ENCODE peak calls at places on chromosomes 12 and 14, in six cellular contexts. J is mucosa of gallbladder; H is posterior cingulate gyrus; T is effector CD4-positive, alpha-beta T cell; I is EL; S is testis. O is an unnamed sample.

GRCh38 chr12:3658327-3659163 is 94.4 kb downstream of the CRACR2A start:
- DNase-seq in J (no peak), H (no peak), T (peak; percentile 12), I (peak; percentile 9), S (no peak), O (peak; percentile 6)

GRCh38 chr12:103908877-103909276 is 21.3 kb upstream of the HSP90B1 start:
- DNase-seq in J (no peak), H (no peak), T (no peak), I (peak; percentile 71), S (no peak), O (no peak)

GRCh38 chr14:52888159-52888558 is 62.7 kb downstream of the FERMT2 start:
- DNase-seq in J (no peak), H (no peak), T (no peak), I (no peak), S (no peak), O (no peak)

GRCh38 chr12:32331133-32331532 is 68.2 kb upstream of the FGD4 start:
- DNase-seq in J (no peak), H (no peak), T (no peak), I (peak; percentile 57), S (no peak), O (no peak)

GRCh38 chr12:47534695-47535094 is 171.1 kb downstream of the RPAP3 start:
- DNase-seq in J (no peak), H (no peak), T (no peak), I (peak; percentile 14), S (no peak), O (no peak)

GRCh38 chr14:88835661-88836060 is 11.2 kb downstream of the TTC8 start:
- DNase-seq in J (no peak), H (no peak), T (no peak), I (no peak), S (no peak), O (no peak)

GRCh38 chr12:82028772-82029171 is 269.6 kb upstream of the PPFIA2 start:
- DNase-seq in J (no peak), H (no peak), T (no peak), I (no peak), S (no peak), O (no peak)

GRCh38 chr14:94679106-94679819 is 67.1 kb downstream of the SERPINA3 start:
- DNase-seq in J (no peak), H (no peak), T (no peak), I (no peak), S (peak; percentile 10), O (no peak)

GRCh38 chr12:57521475-57522018 is 1.1 kb upstream of the MBD6 start:
- DNase-seq in J (peak; percentile 28), H (peak; percentile 38), T (peak; percentile 12), I (peak; percentile 47), S (peak; percentile 74), O (no peak)

GRCh38 chr12:109961612-109962011 is 34.6 kb downstream of the GIT2 start:
- DNase-seq in J (no peak), H (no peak), T (no peak), I (no peak), S (no peak), O (no peak)

GRCh38 chr12:113475451-113476085 is 3.9 kb upstream of the LHX5 start:
- DNase-seq in J (no peak), H (no peak), T (no peak), I (no peak), S (no peak), O (no peak)

GRCh38 chr12:23561536-23561935 is 387.9 kb downstream of the SOX5 start:
- DNase-seq in J (no peak), H (no peak), T (no peak), I (no peak), S (no peak), O (no peak)

GRCh38 chr12:96271469-96272199 is 77.5 kb downstream of the ELK3 start:
- DNase-seq in J (no peak), H (no peak), T (no peak), I (no peak), S (no peak), O (no peak)

GRCh38 chr14:65373011-65373670 is 39.4 kb upstream of the FUT8 start:
- DNase-seq in J (no peak), H (peak; percentile 17), T (no peak), I (no peak), S (peak; percentile 18), O (no peak)

GRCh38 chr14:103019827-103020226 is 37.5 kb downstream of the CDC42BPB start:
- DNase-seq in J (no peak), H (peak; percentile 54), T (no peak), I (no peak), S (no peak), O (no peak)

GRCh38 chr12:42237853-42238239 is 202 bp downstream of the YAF2 start:
- DNase-seq in J (no peak), H (no peak), T (no peak), I (no peak), S (no peak), O (no peak)